ENCODE peak calls at places on chromosomes 7 and 10, in eight cellular contexts. D, L, H, B, Z, E, P and N are unnamed samples.

GRCh38 chr7:51223505-51223904 is 93.1 kb downstream of the COBL start:
- DNase-seq in D (no peak), L (no peak), H (no peak), B (no peak), Z (no peak), E (no peak), P (no peak), N (no peak)

GRCh38 chr7:88311675-88312036 is 5.0 kb upstream of the STEAP4 start:
- DNase-seq in D (no peak), L (no peak), H (no peak), B (peak), Z (no peak), E (no peak), P (no peak), N (no peak)

GRCh38 chr10:112695539-112695938 is 248.5 kb downstream of the VTI1A start:
- DNase-seq in D (no peak), L (no peak), H (no peak), B (no peak), Z (no peak), E (no peak), P (no peak), N (no peak)

GRCh38 chr7:99311702-99312101 is 14.0 kb upstream of the ARPC1A start:
- DNase-seq in D (peak), L (no peak), H (no peak), B (no peak), Z (no peak), E (no peak), P (no peak), N (no peak)

GRCh38 chr7:53350241-53350640 is 314.8 kb downstream of the POM121L12 start:
- DNase-seq in D (peak), L (peak), H (peak), B (no peak), Z (no peak), E (no peak), P (peak), N (no peak)

GRCh38 chr7:114622189-114622588 is 207.6 kb downstream of the FOXP2 start:
- DNase-seq in D (no peak), L (no peak), H (no peak), B (no peak), Z (no peak), E (no peak), P (no peak), N (no peak)

GRCh38 chr10:71600856-71601255 is 118.7 kb downstream of the C10orf105 start:
- DNase-seq in D (peak), L (no peak), H (no peak), B (peak), Z (peak), E (no peak), P (no peak), N (no peak)

GRCh38 chr10:129971381-129972144 is 7.5 kb upstream of the EBF3 start:
- DNase-seq in D (peak), L (peak), H (peak), B (peak), Z (peak), E (no peak), P (peak), N (no peak)

DNA sequence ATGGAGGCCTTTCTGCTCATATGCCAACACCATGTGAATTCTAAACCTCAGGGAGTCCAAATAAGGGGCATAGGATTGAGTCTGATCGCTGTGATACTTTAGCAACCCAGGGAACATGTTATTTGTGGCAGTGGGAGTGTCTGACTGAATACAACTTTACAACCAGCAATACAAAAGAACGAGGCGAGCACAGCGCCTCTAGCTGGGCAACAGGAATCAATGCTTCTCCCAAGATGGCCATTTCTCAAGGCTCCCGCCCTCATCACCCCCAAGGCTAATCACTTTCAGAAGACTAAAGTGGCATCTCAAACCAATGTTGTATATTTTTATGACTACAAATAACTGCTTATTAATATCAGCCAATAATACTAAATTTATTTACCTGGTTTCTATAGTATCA is 28.1 kb downstream of the YWHAG start:
- DNase-seq in D (no peak), L (no peak), H (no peak), B (no peak), Z (no peak), E (no peak), P (peak), N (no peak)
- TF ChIP-seq CTCF in D (no peak), L (no peak), H (no peak), B (peak), Z (no peak), E (no peak), P (peak), N (no peak)

DNA sequence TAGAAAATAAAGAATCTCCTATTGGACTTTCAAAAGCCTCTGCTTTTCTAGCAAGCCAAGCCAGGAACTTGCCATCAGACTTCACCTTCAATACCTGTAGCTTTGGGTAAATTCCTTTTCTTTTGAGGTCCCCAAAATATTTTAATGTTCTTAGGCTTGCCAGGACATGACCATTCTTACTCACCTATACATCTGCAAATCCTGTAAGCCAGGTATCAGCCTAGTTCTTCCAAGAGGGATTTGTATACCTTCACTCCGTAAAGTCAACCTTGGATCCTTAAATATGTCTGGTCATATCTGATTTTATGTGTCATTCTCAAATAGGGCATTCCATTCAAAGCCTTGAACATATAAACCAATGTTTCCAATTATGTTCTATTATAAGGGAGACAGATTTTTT is 210.6 kb upstream of the CELF2 start:
- DNase-seq in D (peak), L (no peak), H (no peak), B (no peak), Z (no peak), E (no peak), P (no peak), N (no peak)
- TF ChIP-seq CTCF in D (no peak), L (no peak), H (no peak), B (no peak), Z (no peak), E (no peak), P (no peak), N (no peak)

GRCh38 chr7:12687213-12688171 is at the start of gene ARL4A:
- DNase-seq in D (peak), L (peak), H (peak), B (peak), Z (peak), E (peak), P (peak), N (peak)
- TF ChIP-seq CTCF in D (peak), L (peak), H (peak), B (peak), Z (peak), E (peak), P (no peak), N (no peak)

GRCh38 chr7:93861325-93861949 is 29.1 kb downstream of the TFPI2 start:
- DNase-seq in D (no peak), L (no peak), H (no peak), B (no peak), Z (no peak), E (no peak), P (peak), N (no peak)
- TF ChIP-seq CTCF in D (peak), L (peak), H (peak), B (peak), Z (peak), E (peak), P (peak), N (no peak)

GRCh38 chr10:35377050-35377723 is 40.9 kb downstream of the CCNY start:
- DNase-seq in D (peak), L (no peak), H (no peak), B (no peak), Z (no peak), E (no peak), P (no peak), N (no peak)

GRCh38 chr10:35382096-35382495 is 45.8 kb downstream of the CCNY start:
- DNase-seq in D (no peak), L (no peak), H (no peak), B (no peak), Z (no peak), E (no peak), P (no peak), N (no peak)

GRCh38 chr10:35375091-35375765 is 38.9 kb downstream of the CCNY start:
- DNase-seq in D (peak), L (no peak), H (no peak), B (peak), Z (no peak), E (no peak), P (no peak), N (no peak)

GRCh38 chr10:35378547-35379210 is 42.4 kb downstream of the CCNY start:
- DNase-seq in D (peak), L (no peak), H (no peak), B (peak), Z (no peak), E (no peak), P (no peak), N (no peak)

DNA sequence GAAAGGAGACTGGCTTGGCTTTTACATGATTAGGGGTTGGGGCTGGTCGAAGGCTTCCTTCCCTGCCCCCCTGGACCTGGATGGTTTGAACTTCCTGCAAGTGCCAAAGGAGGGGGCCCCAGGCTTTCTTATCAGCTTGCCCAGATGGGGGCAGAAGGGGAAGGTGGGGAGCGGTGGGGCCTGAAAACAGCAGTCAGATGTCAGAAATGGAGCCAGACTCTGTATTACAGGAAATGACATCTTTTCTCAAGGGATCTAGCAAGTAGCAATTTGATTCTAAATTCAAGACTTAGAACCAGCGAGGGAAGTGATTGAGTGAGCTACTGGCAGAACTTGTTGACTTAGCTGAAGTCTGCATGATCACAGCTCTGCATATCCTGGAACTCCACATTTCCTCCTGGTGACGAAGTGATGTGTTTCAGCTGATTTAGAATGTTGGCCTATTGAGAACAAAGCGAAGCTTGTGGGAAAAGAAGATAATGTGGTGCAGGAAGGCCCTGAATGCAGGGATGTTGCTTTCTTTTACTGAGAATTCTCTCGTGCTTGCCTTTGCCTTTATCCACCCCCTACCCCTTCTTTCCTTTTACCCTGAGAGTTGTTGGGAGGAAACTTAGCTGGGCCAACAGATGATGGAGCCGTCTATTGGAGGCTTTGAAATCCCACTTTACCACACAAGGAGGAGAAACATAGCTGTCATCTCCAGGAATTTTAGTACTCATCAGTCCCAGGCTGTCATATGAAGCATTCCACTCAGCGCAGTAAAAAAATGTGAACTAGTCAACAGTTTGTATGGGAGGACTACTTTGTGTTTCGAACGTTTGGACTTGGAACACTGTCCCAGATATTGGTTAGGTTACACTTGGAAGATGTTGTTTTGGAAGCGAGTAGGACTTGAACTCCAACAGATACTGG is 43.2 kb downstream of the CCNY start:
- DNase-seq in D (peak), L (no peak), H (no peak), B (peak), Z (peak), E (no peak), P (peak), N (no peak)
- TF ChIP-seq CTCF in D (no peak), L (no peak), H (no peak), B (peak), Z (no peak), E (no peak), P (peak), N (no peak)

DNA sequence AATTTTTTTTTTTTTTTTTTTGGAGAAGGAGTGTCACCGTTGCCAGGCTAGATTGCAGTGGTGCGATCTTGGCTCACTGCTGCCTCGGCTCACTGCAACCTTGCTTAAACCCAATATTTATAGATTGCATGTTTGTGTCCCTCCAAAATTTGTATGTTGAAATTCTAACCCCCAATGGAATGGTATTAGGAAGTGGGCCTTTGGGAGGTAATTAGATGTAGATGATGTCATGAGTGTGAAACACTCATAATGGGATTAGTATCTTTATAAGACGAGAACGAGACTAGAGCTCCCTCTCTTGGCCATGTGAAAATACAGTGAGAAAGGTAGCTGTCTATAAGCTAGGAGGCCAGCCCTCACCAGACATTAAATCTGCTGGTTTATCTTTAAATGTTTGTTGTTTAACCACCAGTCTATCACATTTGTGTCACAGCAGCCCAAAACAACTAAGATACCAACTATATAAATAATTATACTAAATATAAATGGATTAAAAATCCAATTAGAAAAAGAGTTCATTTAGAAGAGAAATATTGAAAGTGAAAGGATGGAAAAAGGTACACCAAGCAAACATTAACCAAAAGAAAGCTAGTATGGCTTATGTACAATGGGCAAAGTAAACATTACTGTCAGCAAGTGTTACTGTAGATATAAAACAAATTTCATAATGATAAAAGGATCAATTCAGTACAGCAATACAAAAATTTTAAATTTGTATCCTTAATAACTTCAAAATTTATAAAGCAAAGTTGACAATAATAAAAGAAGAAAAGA is 9.3 kb downstream of the TCAF1 start:
- DNase-seq in D (peak), L (peak), H (peak), B (peak), Z (no peak), E (no peak), P (peak), N (no peak)
- TF ChIP-seq CTCF in D (peak), L (no peak), H (peak), B (peak), Z (peak), E (no peak), P (peak), N (no peak)

GRCh38 chr7:94274828-94275227 is 119.9 kb upstream of the COL1A2 start:
- DNase-seq in D (no peak), L (no peak), H (no peak), B (no peak), Z (no peak), E (no peak), P (no peak), N (no peak)

GRCh38 chr7:94272821-94273583 is 121.7 kb upstream of the COL1A2 start:
- DNase-seq in D (no peak), L (no peak), H (no peak), B (no peak), Z (peak), E (no peak), P (no peak), N (no peak)

GRCh38 chr7:94276046-94276445 is 118.6 kb upstream of the COL1A2 start:
- DNase-seq in D (no peak), L (no peak), H (no peak), B (no peak), Z (no peak), E (no peak), P (no peak), N (no peak)

GRCh38 chr7:94277236-94277635 is 117.5 kb upstream of the COL1A2 start:
- DNase-seq in D (no peak), L (no peak), H (no peak), B (peak), Z (no peak), E (no peak), P (no peak), N (no peak)

GRCh38 chr7:94276797-94277196 is 117.9 kb upstream of the COL1A2 start:
- DNase-seq in D (peak), L (peak), H (peak), B (peak), Z (peak), E (no peak), P (peak), N (no peak)
- TF ChIP-seq CTCF in D (peak), L (peak), H (peak), B (peak), Z (peak), E (peak), P (peak), N (no peak)

GRCh38 chr10:29923416-29923970 is 135.9 kb downstream of the JCAD start:
- DNase-seq in D (no peak), L (no peak), H (no peak), B (no peak), Z (no peak), E (no peak), P (no peak), N (no peak)

GRCh38 chr10:29922226-29922625 is 137.2 kb downstream of the JCAD start:
- DNase-seq in D (no peak), L (no peak), H (no peak), B (no peak), Z (no peak), E (no peak), P (no peak), N (no peak)

GRCh38 chr10:29922904-29923303 is 136.5 kb downstream of the JCAD start:
- DNase-seq in D (no peak), L (no peak), H (no peak), B (no peak), Z (peak), E (no peak), P (peak), N (no peak)

GRCh38 chr10:29925771-29926345 is 133.5 kb downstream of the JCAD start:
- DNase-seq in D (no peak), L (no peak), H (no peak), B (no peak), Z (no peak), E (no peak), P (no peak), N (no peak)

GRCh38 chr10:29924436-29924835 is 134.9 kb downstream of the JCAD start:
- DNase-seq in D (no peak), L (no peak), H (no peak), B (no peak), Z (no peak), E (no peak), P (no peak), N (no peak)
- TF ChIP-seq CTCF in D (no peak), L (no peak), H (no peak), B (no peak), Z (no peak), E (no peak), P (no peak), N (no peak)